ENCODE peak calls at places on chromosomes 1 and 21, in eight cellular contexts. X is neural progenitor cell, T is fibroblast of lung, C is keratinocyte, D is mammary epithelial cell, U is neuronal stem cell, G is GM23248, V is IMR-90. L is an unnamed sample.

GRCh38 chr21:41777934-41778815 is 11.3 kb upstream of the RIPK4 start:
- DNase-seq in G (peak; percentile 97), U (peak; percentile 82), T (peak; percentile 78), C (no peak), D (peak; percentile 86), V (peak; percentile 69), X (peak; percentile 93), L (peak; percentile 61)

GRCh38 chr21:43646550-43647260 is 12.6 kb downstream of the HSF2BP start:
- DNase-seq in D (peak; percentile 87), G (peak; percentile 93), C (peak; percentile 80), U (peak; percentile 85), X (peak; percentile 93), T (peak; percentile 95), V (peak; percentile 94), L (peak; percentile 87)

GRCh38 chr1:23132033-23132432 is 36.6 kb downstream of the LUZP1 start:
- DNase-seq in X (no peak), C (no peak), T (no peak), V (no peak), D (peak; percentile 47), U (no peak), G (no peak), L (no peak)

GRCh38 chr1:59046730-59047157 is 250.2 kb upstream of the FGGY start:
- DNase-seq in C (no peak), X (no peak), D (no peak), G (peak; percentile 18), V (peak; percentile 25), T (peak; percentile 30), U (no peak), L (peak; percentile 82)

GRCh38 chr1:108560430-108561144 is 687 bp downstream of the EEIG2 start:
- DNase-seq in X (peak; percentile 70), D (peak; percentile 60), V (peak; percentile 51), U (no peak), T (peak; percentile 42), G (peak; percentile 84), C (no peak), L (peak; percentile 49)

GRCh38 chr1:209850342-209850979 is 22.7 kb downstream of the UTP25 start:
- DNase-seq in T (peak; percentile 64), U (no peak), C (no peak), V (peak; percentile 45), G (peak; percentile 69), D (peak; percentile 81), X (peak; percentile 62), L (peak; percentile 28)

GRCh38 chr21:17660862-17661261 is 48.2 kb upstream of the BTG3 start:
- DNase-seq in T (no peak), D (no peak), G (no peak), X (no peak), C (no peak), V (no peak), U (no peak), L (no peak)

GRCh38 chr1:3597599-3597964 is 13.7 kb downstream of the MEGF6 start:
- DNase-seq in T (no peak), G (no peak), U (no peak), X (no peak), C (no peak), D (no peak), V (no peak), L (peak; percentile 27)

GRCh38 chr1:114063544-114063943 is 84.3 kb downstream of the OLFML3 start:
- DNase-seq in G (no peak), T (no peak), X (no peak), V (no peak), C (no peak), U (no peak), D (no peak), L (no peak)

GRCh38 chr1:42679364-42679983 is 2.7 kb upstream of the YBX1 start:
- DNase-seq in C (no peak), V (peak; percentile 67), X (no peak), T (no peak), D (peak; percentile 16), U (no peak), G (peak; percentile 91), L (no peak)

GRCh38 chr1:15617874-15618684 is 821 bp downstream of the DDI2 start:
- DNase-seq in X (no peak), V (no peak), C (no peak), D (peak; percentile 74), U (no peak), T (no peak), G (peak; percentile 50), L (peak; percentile 63)

GRCh38 chr1:217881607-217882332 is 250.6 kb downstream of the SPATA17 start:
- DNase-seq in X (peak; percentile 15), U (no peak), G (peak; percentile 7), T (peak; percentile 6), D (no peak), V (no peak), C (no peak), L (no peak)

GRCh38 chr1:183480971-183481431 is 8.7 kb downstream of the SMG7 start:
- DNase-seq in X (no peak), U (no peak), V (peak; percentile 19), G (peak; percentile 37), D (peak; percentile 9), C (no peak), T (no peak), L (no peak)

GRCh38 chr1:1960480-1961196 is 41.6 kb upstream of the TMEM52 start:
- DNase-seq in G (peak; percentile 45), X (no peak), V (no peak), D (no peak), U (no peak), T (no peak), C (no peak), L (no peak)

GRCh38 chr1:55694297-55694696 is 479.1 kb upstream of the USP24 start:
- DNase-seq in C (no peak), V (peak; percentile 35), T (no peak), G (no peak), X (no peak), U (no peak), D (peak; percentile 28), L (no peak)

DNA sequence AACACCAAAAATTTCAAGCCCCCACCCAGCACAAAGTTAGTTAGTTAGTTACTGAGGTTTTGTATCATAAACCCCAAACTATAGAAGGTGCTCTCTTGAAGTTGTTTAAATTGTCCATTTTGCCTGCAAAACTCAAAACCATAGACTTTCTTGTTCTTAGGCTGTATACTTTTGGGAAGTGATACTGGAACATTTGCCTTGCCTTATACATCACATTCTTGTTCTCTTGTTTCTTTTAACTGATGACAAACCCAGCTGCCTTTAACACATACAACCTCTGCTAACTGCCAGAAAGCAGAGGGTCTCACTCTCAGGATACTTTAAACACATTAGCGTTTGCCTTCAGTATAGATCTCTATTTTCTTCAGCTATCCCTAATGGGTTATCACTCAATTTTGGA is 570.5 kb downstream of the MRPL39 start:
- DNase-seq in D (no peak), X (no peak), G (no peak), V (no peak), U (no peak), T (no peak), C (no peak), L (no peak)
- H3K9me3 ChIP-seq in D (peaks cover 6% of the 10 kb centered on the region), X (peaks cover 14% of the 10 kb centered on the region), G (no peaks in the 10 kb centered on the region), V (no peaks in the 10 kb centered on the region), U (no peaks in the 10 kb centered on the region), T (no peaks in the 10 kb centered on the region), C (no peaks in the 10 kb centered on the region), L (no peaks in the 10 kb centered on the region)

GRCh38 chr1:30995990-30996612 is 69.4 kb downstream of the PUM1 start:
- DNase-seq in C (no peak), T (no peak), V (no peak), X (no peak), U (no peak), D (no peak), G (no peak), L (no peak)
- H3K36me3 ChIP-seq in C (peaks cover 27% of the 10 kb centered on the region), T (peaks cover 3% of the 10 kb centered on the region), V (peaks cover 24% of the 10 kb centered on the region), X (peaks cover 4% of the 10 kb centered on the region), U (peaks cover 18% of the 10 kb centered on the region), D (peaks cover 15% of the 10 kb centered on the region), G (peaks cover 11% of the 10 kb centered on the region), L (peaks cover 86% of the 10 kb centered on the region)

GRCh38 chr21:45403825-45404725 is 890 bp upstream of the COL18A1 start:
- DNase-seq in C (peak; percentile 85), T (peak; percentile 67), G (peak; percentile 58), V (peak; percentile 31), U (no peak), D (peak; percentile 64), X (peak; percentile 52), L (no peak)
- H3K4me2 ChIP-seq in C (peak overlapping the region; percentile 84), T (peak overlapping the region; percentile 70), G (peak overlapping the region; percentile 47), V (peak overlapping the region; percentile 73), U (peak overlapping the region; percentile 83), D (peak overlapping the region; percentile 91), X (peak overlapping the region; percentile 95), L (no peak overlapping the region)

GRCh38 chr1:49728377-49728776 is 295.4 kb downstream of the AGBL4 start:
- DNase-seq in C (no peak), U (no peak), X (no peak), D (peak; percentile 35), T (no peak), V (no peak), G (no peak), L (no peak)
- H3K9me3 ChIP-seq in C (no peaks in the 10 kb centered on the region), U (no peaks in the 10 kb centered on the region), X (peaks cover 45% of the 10 kb centered on the region), D (no peaks in the 10 kb centered on the region), T (no peaks in the 10 kb centered on the region), V (peaks cover 13% of the 10 kb centered on the region), G (no peaks in the 10 kb centered on the region), L (peaks cover 4% of the 10 kb centered on the region)

GRCh38 chr1:171783816-171784530 is 2.5 kb downstream of the METTL13 start:
- DNase-seq in C (no peak), U (no peak), D (no peak), T (no peak), G (no peak), V (no peak), X (no peak), L (no peak)
- H3K36me3 ChIP-seq in C (peaks cover 21% of the 10 kb centered on the region), U (peaks cover 35% of the 10 kb centered on the region), D (peaks cover 18% of the 10 kb centered on the region), T (peaks cover 20% of the 10 kb centered on the region), G (peaks cover 5% of the 10 kb centered on the region), V (peaks cover 35% of the 10 kb centered on the region), X (peaks cover 3% of the 10 kb centered on the region), L (peaks cover 53% of the 10 kb centered on the region)

GRCh38 chr1:40709802-40710278 is 18.3 kb downstream of the NFYC start:
- DNase-seq in V (no peak), G (no peak), T (no peak), C (no peak), X (no peak), U (no peak), D (no peak), L (no peak)

GRCh38 chr1:40711465-40712404 is 20.2 kb downstream of the NFYC start:
- DNase-seq in U (no peak), C (peak; percentile 66), T (peak; percentile 41), G (peak; percentile 76), X (no peak), V (peak; percentile 69), D (peak; percentile 92), L (no peak)

GRCh38 chr1:40709100-40709801 is 17.7 kb downstream of the NFYC start:
- DNase-seq in D (peak; percentile 95), V (peak; percentile 97), U (peak; percentile 91), X (peak; percentile 96), C (peak; percentile 55), G (peak; percentile 96), T (peak; percentile 98), L (peak; percentile 80)

GRCh38 chr1:40712405-40712944 is 21.0 kb downstream of the NFYC start:
- DNase-seq in V (no peak), X (no peak), G (no peak), U (no peak), C (no peak), T (no peak), D (no peak), L (no peak)

GRCh38 chr1:40710581-40711315 is 19.2 kb downstream of the NFYC start:
- DNase-seq in G (peak; percentile 40), T (no peak), C (no peak), V (no peak), U (no peak), D (no peak), X (peak; percentile 31), L (no peak)
- H3K4me2 ChIP-seq in G (peak overlapping the region; percentile 71), T (peak overlapping the region; percentile 97), C (peak overlapping the region; percentile 91), V (peak overlapping the region; percentile 86), U (peak overlapping the region; percentile 28), D (peak overlapping the region; percentile 86), X (peak overlapping the region; percentile 97), L (no peak overlapping the region)

GRCh38 chr21:7957713-7958064 is 2563.7 kb upstream of the TPTE start:
- DNase-seq in C (no peak), T (no peak), U (no peak), V (no peak), D (no peak), X (no peak), G (no peak), L (no peak)
- H3K9me3 ChIP-seq in C (peaks cover 37% of the 10 kb centered on the region), T (peaks cover 17% of the 10 kb centered on the region), U (peaks cover 21% of the 10 kb centered on the region), V (peaks cover 48% of the 10 kb centered on the region), D (peaks cover 74% of the 10 kb centered on the region), X (peaks cover 84% of the 10 kb centered on the region), G (peaks cover 20% of the 10 kb centered on the region), L (peaks cover 60% of the 10 kb centered on the region)